ENCODE peak calls at places on chromosomes 4 and X, in nine cellular contexts. T is NB4, V is foreskin fibroblast, J is right atrium auricular region, Q is hepatocyte, O is Panc1, U is mucosa of descending colon, N is astrocyte, P is A549. I is an unnamed sample.

GRCh38 chr4:184514121-184514988 is 40.0 kb upstream of the IRF2 start:
- DNase-seq in T (peak), V (peak), J (peak), Q (peak), O (no peak), U (no peak), N (peak), P (peak), I (peak)

GRCh38 chrX:9595131-9595530 is 130.3 kb downstream of the TBL1X start:
- DNase-seq in T (no peak), V (no peak), J (no peak), Q (no peak), O (no peak), U (no peak), N (peak), P (no peak), I (no peak)

GRCh38 chr4:98951710-98952109 is 22.8 kb upstream of the EIF4E start:
- DNase-seq in T (peak), V (no peak), J (no peak), Q (no peak), O (no peak), U (no peak), N (no peak), P (no peak), I (no peak)

GRCh38 chr4:21304061-21304541 is 603.8 kb downstream of the PACRGL start:
- DNase-seq in T (no peak), V (peak), J (no peak), Q (peak), O (no peak), U (peak), N (no peak), P (no peak), I (no peak)

GRCh38 chrX:14528629-14529287 is 578 bp upstream of the GLRA2 start:
- DNase-seq in T (peak), V (peak), J (peak), Q (peak), O (peak), U (peak), N (no peak), P (peak), I (no peak)

GRCh38 chrX:63350551-63350950 is 581 bp downstream of the SPIN4 start:
- DNase-seq in T (peak), V (peak), J (no peak), Q (peak), O (no peak), U (peak), N (peak), P (peak), I (peak)

GRCh38 chr4:22301253-22301652 is 214.6 kb downstream of the ADGRA3 start:
- DNase-seq in T (no peak), V (no peak), J (no peak), Q (no peak), O (no peak), U (no peak), N (no peak), P (no peak), I (no peak)

GRCh38 chrX:102129473-102129872 is 4.0 kb downstream of the TCEAL2 start:
- DNase-seq in T (peak), V (peak), J (no peak), Q (no peak), O (no peak), U (no peak), N (no peak), P (no peak), I (no peak)

GRCh38 chr4:69656653-69657158 is 3.7 kb upstream of the UGT2A1 start:
- DNase-seq in T (no peak), V (peak), J (no peak), Q (no peak), O (no peak), U (no peak), N (no peak), P (no peak), I (no peak)

GRCh38 chrX:129613596-129613995 is 41.2 kb downstream of the APLN start:
- DNase-seq in T (no peak), V (no peak), J (no peak), Q (no peak), O (no peak), U (no peak), N (no peak), P (no peak), I (no peak)

GRCh38 chr4:87078987-87079469 is 141.4 kb downstream of the KLHL8 start:
- DNase-seq in T (no peak), V (peak), J (peak), Q (no peak), O (no peak), U (no peak), N (peak), P (no peak), I (no peak)

GRCh38 chr4:63717384-63717783 is 691.9 kb downstream of the TECRL start:
- DNase-seq in T (peak), V (no peak), J (no peak), Q (peak), O (no peak), U (no peak), N (no peak), P (peak), I (no peak)
- TF ChIP-seq CTCF in T (peak), V (no peak), J (no peak), Q (peak), O (peak), U (no peak), N (peak), P (no peak), I (no peak)

GRCh38 chr4:61911313-61911756 is 711.2 kb downstream of the ADGRL3 start:
- DNase-seq in T (no peak), V (no peak), J (no peak), Q (no peak), O (no peak), U (no peak), N (peak), P (no peak), I (no peak)
- H3K4me3 ChIP-seq in T (no peak), V (no peak), J (no peak), Q (no peak), O (no peak), U (no peak), N (no peak), P (no peak), I (no peak)

DNA sequence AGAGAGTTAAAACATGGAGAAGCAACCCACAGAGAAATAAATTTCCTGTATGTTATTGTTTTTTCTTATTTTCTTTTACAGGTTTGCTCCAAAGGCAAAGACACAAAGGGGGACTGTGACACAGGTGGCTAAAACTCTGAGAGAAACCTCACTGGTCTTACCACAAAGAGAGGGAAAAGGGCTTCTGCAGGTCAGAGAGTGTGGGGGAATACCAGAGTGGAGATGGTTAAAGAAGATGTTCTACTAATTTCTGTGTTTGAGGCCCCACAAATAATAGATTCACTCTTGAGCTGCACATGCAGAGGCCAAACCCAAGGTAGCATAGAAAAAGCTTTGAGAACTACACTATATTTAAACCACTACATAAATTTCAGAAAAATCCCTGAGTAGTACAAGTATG is 151.3 kb downstream of the GABRA3 start:
- DNase-seq in T (no peak), V (no peak), J (no peak), Q (no peak), O (no peak), U (no peak), N (no peak), P (no peak), I (no peak)
- TF ChIP-seq CTCF in T (no peak), V (no peak), J (no peak), Q (no peak), O (no peak), U (no peak), N (no peak), P (no peak), I (no peak)

DNA sequence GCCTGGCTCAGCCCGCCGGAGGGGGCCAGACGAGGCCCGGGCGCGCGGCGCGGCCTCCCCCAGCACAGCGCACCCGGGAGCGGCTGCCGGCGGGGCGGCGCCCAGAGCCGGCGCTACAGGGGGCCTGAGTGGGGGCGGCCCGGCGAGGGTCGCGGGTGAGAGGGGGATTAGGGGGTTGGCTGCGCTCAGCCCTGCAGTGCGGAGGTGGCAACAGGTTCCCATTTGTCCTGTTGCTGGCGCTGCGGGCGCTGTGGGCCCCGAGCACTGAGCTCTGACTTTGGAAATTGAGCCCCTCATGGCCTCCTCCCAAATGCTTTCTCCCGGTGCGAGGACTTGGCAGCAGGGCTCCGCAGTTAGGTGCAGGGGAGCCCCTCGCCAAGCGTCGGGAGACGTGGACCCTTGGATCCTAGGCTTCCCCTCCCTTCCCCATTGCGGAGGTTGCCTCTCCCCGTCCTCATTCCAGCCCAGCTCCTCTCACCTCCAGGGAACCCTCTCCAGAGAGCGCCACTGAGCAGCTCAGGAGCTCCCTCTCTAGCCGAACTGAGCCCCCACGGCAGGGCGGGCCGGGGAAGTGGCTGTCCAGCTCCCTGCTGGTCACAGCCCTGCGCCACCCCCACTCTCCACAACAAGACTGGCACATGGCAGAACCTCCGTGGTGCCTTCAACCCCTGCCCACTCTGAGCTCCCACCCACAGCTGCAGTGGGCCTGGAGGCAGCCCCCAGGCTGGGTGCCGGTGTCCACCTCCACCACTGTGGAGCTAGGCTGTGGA is 2.5 kb upstream of the DUSP9 start:
- DNase-seq in T (no peak), V (peak), J (no peak), Q (no peak), O (no peak), U (no peak), N (no peak), P (peak), I (no peak)
- H3K4me3 ChIP-seq in T (no peak), V (no peak), J (no peak), Q (no peak), O (peak), U (no peak), N (no peak), P (peak), I (no peak)

DNA sequence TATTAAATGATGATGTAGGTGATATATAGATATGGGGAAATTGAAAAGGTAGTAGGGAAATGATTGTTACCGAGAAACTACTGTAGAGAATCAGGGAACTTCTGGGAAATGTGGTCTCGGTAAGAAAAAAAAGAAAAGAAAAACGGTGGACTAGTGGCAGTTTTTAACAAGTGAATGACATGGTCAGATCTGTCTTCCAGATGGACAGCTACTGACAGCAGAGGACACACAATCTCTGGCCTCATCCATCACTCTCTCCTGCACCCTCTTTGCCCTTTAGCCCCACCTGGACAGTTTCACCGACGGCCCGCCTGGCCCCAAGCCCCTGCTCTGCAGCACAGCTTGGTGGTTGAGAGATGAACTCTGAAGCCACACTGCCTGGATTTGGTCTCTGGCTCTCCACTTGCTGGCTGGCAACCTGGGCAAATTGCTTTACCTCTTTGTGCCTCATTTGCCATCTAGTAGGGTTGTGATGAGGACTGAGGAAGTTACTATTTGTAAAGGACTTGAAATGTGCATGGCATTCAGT is 23.4 kb downstream of the RBM47 start:
- DNase-seq in T (no peak), V (no peak), J (no peak), Q (no peak), O (no peak), U (no peak), N (no peak), P (no peak), I (no peak)
- TF ChIP-seq CTCF in T (no peak), V (no peak), J (no peak), Q (no peak), O (no peak), U (no peak), N (no peak), P (no peak), I (no peak)

DNA sequence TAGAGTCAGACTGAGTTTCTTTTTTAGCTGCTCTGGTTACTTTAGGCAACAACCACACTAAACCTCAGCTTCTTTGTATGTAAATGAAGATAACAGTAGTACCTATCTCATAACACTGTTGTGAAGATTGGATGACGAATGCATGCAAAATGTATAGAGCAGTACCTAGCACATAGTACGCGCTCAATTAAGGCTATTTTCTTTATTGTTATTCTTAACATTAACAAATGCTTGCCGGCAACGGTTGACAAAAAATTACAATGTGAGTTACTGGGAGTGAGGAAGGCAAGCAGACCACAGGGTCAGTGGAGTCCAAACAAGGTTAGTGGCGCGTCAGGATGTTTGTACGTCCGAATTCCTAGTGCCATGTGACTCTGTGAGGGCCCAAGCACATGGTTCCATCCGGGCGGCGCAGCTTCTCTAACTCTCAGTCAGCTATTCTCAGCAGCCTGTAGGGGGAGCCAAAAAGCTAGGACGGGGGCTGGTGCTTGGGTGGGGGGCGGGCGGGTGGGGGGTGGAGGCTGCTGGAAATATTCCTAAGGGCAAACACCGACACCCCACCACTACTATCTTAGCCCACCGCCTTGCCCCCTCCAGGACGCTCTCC is 795 bp upstream of the NALF2 start:
- DNase-seq in T (no peak), V (no peak), J (no peak), Q (no peak), O (no peak), U (no peak), N (no peak), P (peak), I (no peak)
- H3K4me3 ChIP-seq in T (no peak), V (no peak), J (peak), Q (no peak), O (peak), U (no peak), N (no peak), P (peak), I (no peak)

DNA sequence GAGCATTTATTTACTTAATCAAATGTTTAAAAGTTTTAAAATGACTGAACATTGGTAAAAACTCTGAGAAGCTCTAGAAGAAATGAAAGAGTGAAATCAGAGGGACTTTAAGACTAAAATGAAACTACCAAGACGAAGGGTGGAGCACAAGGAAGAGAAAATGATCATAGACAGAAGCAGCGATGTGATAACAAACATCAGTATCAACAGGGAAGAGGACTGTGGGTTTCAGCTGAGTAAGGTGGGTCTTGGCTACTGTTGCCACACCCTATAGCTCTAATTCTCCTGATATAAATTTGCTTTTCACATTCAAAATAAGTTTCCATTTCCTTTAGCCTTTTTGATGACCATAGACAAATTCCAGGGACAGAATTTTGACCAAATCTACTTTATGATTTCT is 18.4 kb downstream of the SOD3 start:
- DNase-seq in T (no peak), V (no peak), J (no peak), Q (no peak), O (no peak), U (no peak), N (no peak), P (no peak), I (no peak)
- TF ChIP-seq CTCF in T (no peak), V (no peak), J (no peak), Q (no peak), O (no peak), U (no peak), N (no peak), P (no peak), I (no peak)

DNA sequence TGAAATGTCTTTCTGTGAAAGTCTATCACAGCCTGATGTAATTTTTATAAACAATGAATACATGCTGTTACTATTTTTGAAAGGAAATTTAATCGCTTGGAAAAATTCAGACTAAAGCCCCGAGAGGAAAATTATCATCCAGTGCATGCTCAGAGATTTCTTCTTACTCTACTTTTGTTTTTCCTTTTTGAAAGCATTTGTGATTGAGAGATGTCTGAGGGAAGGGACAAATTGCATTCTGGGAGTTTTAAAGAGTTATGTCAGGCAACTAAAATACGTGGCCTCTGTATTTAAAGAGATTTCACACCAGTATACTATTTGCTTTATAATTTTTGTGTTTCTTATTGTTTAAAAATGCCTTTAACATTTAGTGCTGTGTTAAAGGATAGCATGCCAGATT is 1.4 kb upstream of the ZFX start:
- DNase-seq in T (peak), V (no peak), J (no peak), Q (no peak), O (no peak), U (no peak), N (no peak), P (no peak), I (no peak)
- H3K4me3 ChIP-seq in T (peak), V (peak), J (peak), Q (no peak), O (no peak), U (no peak), N (no peak), P (peak), I (no peak)

GRCh38 chr4:163113921-163114703 is 52.6 kb downstream of the NAF1 start:
- DNase-seq in T (no peak), V (no peak), J (no peak), Q (no peak), O (no peak), U (no peak), N (peak), P (no peak), I (no peak)

GRCh38 chr4:163110442-163110841 is 56.2 kb downstream of the NAF1 start:
- DNase-seq in T (no peak), V (no peak), J (no peak), Q (no peak), O (no peak), U (no peak), N (no peak), P (no peak), I (no peak)

GRCh38 chr4:163109967-163110366 is 56.7 kb downstream of the NAF1 start:
- DNase-seq in T (no peak), V (no peak), J (no peak), Q (no peak), O (no peak), U (no peak), N (no peak), P (no peak), I (no peak)

GRCh38 chr4:163108614-163109013 is 58.1 kb downstream of the NAF1 start:
- DNase-seq in T (no peak), V (no peak), J (no peak), Q (no peak), O (no peak), U (no peak), N (no peak), P (no peak), I (no peak)

DNA sequence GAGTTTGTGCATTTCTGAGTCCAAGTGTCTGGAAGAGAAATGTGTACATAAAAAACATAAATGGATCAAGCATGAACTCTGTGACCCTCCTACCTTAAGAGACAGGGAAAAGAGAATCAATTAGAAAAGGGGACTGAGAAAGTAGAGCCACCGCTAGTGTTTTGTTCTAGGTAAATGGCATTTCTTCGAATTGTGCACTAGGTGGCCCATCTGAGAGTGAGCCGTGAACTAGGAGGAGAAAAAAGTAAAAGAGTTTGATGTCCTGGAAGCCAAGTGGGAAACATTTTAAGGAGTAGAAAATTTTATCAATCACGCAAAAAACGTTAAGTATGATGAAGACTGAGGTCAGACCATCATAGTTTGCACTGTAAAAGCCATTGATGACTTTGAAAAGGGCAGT is 55.1 kb downstream of the NAF1 start:
- DNase-seq in T (no peak), V (peak), J (no peak), Q (peak), O (no peak), U (no peak), N (no peak), P (peak), I (no peak)
- TF ChIP-seq CTCF in T (no peak), V (peak), J (no peak), Q (peak), O (peak), U (peak), N (peak), P (no peak), I (no peak)

DNA sequence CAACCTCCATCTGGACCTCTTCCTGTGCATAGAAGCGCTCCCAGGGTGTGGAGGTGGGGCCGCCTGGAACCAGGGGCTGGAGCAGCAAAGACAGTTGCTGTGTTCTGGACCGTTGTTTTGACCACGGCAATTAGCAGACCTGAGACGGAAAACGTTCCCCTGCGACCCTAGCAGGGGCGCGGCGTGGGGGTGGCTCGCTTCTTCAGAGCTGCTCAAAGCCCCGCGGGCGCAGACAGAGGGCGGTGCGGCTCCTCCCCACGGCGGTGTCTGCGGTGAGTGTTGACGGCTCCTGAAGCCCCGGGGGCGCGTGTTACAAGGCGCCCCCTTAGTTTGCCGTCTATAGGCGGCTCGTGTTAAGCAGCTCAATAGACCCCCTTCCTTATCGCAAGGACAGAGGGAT is 79.2 kb downstream of the TRIML1 start:
- DNase-seq in T (no peak), V (no peak), J (no peak), Q (no peak), O (no peak), U (no peak), N (no peak), P (no peak), I (no peak)
- H3K4me3 ChIP-seq in T (no peak), V (no peak), J (no peak), Q (no peak), O (no peak), U (no peak), N (no peak), P (no peak), I (no peak)

I was measured in GM12864.